ENCODE peak calls at places on chromosome 14, in five cellular contexts. B is HepG2, D is K562, Y is HCT116, L is GM12878. A is an unnamed sample.

GRCh38 chr14:63899953-63900352 is 47.1 kb downstream of the SYNE2 start:
- DNase-seq in B (no peak), Y (no peak), D (no peak), L (no peak), A (no peak)

GRCh38 chr14:21090194-21090939 is 8.1 kb downstream of the ZNF219 start:
- DNase-seq in B (no peak), D (peak), Y (no peak), L (no peak), A (no peak)

GRCh38 chr14:90797919-90798318 is 18.3 kb downstream of the TTC7B start:
- DNase-seq in Y (no peak), B (no peak), L (no peak), D (no peak), A (no peak)

GRCh38 chr14:54627718-54628345 is 60.9 kb downstream of the SAMD4A start:
- DNase-seq in Y (no peak), L (peak), B (no peak), D (no peak), A (no peak)

GRCh38 chr14:102795060-102795925 is 18.0 kb downstream of the TRAF3 start:
- DNase-seq in D (peak), L (no peak), Y (no peak), B (peak), A (peak)

GRCh38 chr14:96790715-96791114 is 6.5 kb upstream of the VRK1 start:
- DNase-seq in Y (no peak), B (no peak), L (no peak), D (no peak), A (no peak)

GRCh38 chr14:29352681-29353080 is 575.0 kb downstream of the PRKD1 start:
- DNase-seq in Y (no peak), L (no peak), B (no peak), D (no peak), A (no peak)

GRCh38 chr14:88352299-88353097 is 29.4 kb upstream of the KCNK10 start:
- DNase-seq in D (no peak), B (no peak), L (no peak), Y (no peak), A (no peak)

GRCh38 chr14:51507556-51508511 is 143.9 kb upstream of the FRMD6 start:
- DNase-seq in Y (no peak), D (no peak), B (no peak), L (no peak), A (no peak)

GRCh38 chr14:94042433-94043091 is 16.4 kb downstream of the OTUB2 start:
- DNase-seq in D (no peak), B (no peak), L (no peak), Y (no peak), A (no peak)

GRCh38 chr14:34340226-34340625 is 121.8 kb downstream of the SPTSSA start:
- DNase-seq in B (no peak), L (no peak), Y (no peak), D (no peak), A (no peak)

GRCh38 chr14:68416156-68416555 is 376.7 kb downstream of the ZFP36L1 start:
- DNase-seq in Y (no peak), L (no peak), B (no peak), D (no peak), A (no peak)

GRCh38 chr14:65575389-65575788 is 162.9 kb downstream of the FUT8 start:
- DNase-seq in Y (no peak), B (no peak), D (no peak), L (no peak), A (no peak)

GRCh38 chr14:29643415-29644206 is 284.0 kb downstream of the PRKD1 start:
- DNase-seq in B (no peak), D (peak), Y (no peak), L (no peak), A (peak)

GRCh38 chr14:54730156-54730961 is 163.4 kb downstream of the SAMD4A start:
- DNase-seq in L (peak), D (no peak), Y (no peak), B (no peak), A (no peak)

GRCh38 chr14:52106853-52107252 is 38.0 kb upstream of the NID2 start:
- DNase-seq in D (no peak), B (no peak), L (no peak), Y (no peak), A (no peak)

GRCh38 chr14:53929871-53930685 is 26.5 kb downstream of the BMP4 start:
- DNase-seq in D (peak), B (no peak), Y (peak), L (no peak), A (no peak)

GRCh38 chr14:91749857-91750256 is 18.0 kb upstream of the CATSPERB start:
- DNase-seq in L (no peak), D (no peak), Y (no peak), B (no peak), A (no peak)

GRCh38 chr14:50792058-50792477 is 38.9 kb downstream of the NIN start:
- DNase-seq in D (no peak), L (no peak), B (no peak), Y (no peak), A (no peak)

GRCh38 chr14:91244501-91244901 is at the start of gene GPR68:
- DNase-seq in D (no peak), B (no peak), L (no peak), Y (no peak), A (no peak)

GRCh38 chr14:51319181-51319597 is 79.1 kb downstream of the TMX1 start:
- DNase-seq in D (no peak), L (no peak), B (no peak), Y (no peak), A (no peak)

GRCh38 chr14:20294636-20295035 is 11.1 kb downstream of the TTC5 start:
- DNase-seq in L (no peak), D (no peak), B (no peak), Y (no peak), A (no peak)

GRCh38 chr14:100041274-100041673 is 23.9 kb upstream of the EVL start:
- DNase-seq in B (no peak), Y (no peak), D (no peak), L (no peak), A (no peak)
- TF ChIP-seq JUND in B (no peak), Y (no peak), D (no peak), L (no peak), A (no peak)

GRCh38 chr14:24054324-24054641 is 2.5 kb downstream of the CARMIL3 start:
- DNase-seq in L (no peak), B (no peak), Y (no peak), D (no peak), A (no peak)

GRCh38 chr14:24052656-24053547 is 1.1 kb downstream of the CARMIL3 start:
- DNase-seq in B (no peak), D (no peak), Y (no peak), L (no peak), A (no peak)

GRCh38 chr14:24053548-24054323 is 1.9 kb downstream of the CARMIL3 start:
- DNase-seq in B (no peak), L (no peak), D (no peak), Y (no peak), A (no peak)

GRCh38 chr14:24051162-24051788 is 534 bp upstream of the CARMIL3 start:
- DNase-seq in Y (no peak), B (no peak), L (no peak), D (peak), A (no peak)

DNA sequence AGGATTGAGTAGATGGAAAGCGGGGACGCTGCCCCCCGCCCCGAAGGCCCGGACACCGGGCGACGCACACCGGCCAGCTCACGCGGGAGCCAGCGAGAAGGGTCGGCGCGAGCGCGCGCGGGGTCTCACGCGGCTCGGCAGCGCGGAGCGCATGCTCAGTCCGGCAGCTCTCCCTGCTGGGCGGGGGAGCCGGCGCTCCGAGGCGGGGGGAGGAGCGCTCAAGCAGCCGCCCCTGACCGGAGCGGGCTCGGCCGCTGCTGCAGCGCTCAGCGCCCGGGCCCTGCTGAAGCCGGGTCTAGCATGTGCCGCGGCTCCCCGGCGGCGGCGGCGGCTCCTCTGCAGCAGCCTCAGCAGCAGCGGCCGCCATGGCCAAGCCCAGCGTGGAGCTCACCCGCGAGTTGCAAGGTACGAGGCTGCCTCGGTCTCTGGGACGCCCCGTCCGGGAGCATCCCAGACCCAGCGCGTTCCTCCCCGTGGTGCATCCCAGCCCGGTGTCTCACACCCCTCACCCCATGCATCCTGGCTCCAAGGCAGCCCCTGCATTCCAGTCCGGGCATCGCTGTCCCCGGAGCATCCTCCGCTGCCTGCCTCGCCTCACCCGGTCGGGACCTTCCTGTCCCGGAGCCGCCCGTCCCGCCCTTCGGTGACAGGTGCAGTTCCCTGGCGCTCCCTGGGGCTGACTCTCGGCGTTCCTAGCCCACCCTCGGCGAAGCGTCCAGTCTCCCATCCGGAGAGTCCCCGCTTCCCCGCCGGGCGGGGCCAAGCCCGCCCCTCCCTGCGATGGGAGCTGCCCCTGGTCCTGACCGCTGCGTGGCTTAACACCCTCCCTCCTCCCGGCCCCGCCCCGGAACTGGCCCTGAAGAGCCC is at the start of gene CARMIL3:
- DNase-seq in L (no peak), Y (no peak), D (peak), B (peak), A (peak)
- TF ChIP-seq JUND in L (no peak), Y (no peak), D (no peak), B (no peak), A (no peak)

GRCh38 chr14:62409909-62410308 is 635.3 kb downstream of the KCNH5 start:
- DNase-seq in D (no peak), Y (no peak), B (no peak), L (no peak), A (no peak)

GRCh38 chr14:62409185-62409584 is 636.1 kb downstream of the KCNH5 start:
- DNase-seq in D (no peak), L (no peak), Y (no peak), B (no peak), A (no peak)
- TF ChIP-seq JUND in D (no peak), L (no peak), Y (no peak), B (no peak), A (no peak)

DNA sequence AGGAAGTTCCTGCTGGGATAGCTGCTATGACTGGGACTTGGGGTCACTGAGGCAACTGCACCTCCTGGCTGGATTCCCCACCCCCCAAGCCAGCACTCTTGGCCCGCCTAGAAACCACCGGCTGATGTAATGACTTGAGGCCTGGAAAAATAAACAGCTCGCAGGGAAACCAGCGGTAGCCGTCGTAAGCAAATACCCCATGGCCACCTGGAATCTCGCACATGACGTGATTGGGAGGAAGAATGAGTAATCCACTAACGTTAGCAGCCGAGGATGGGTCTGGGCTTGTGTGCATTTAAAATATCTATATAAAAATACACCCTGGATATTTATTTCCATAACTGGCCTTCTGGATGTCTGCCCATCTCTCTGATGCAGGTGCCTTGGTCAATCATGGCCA is 120.0 kb downstream of the SMOC1 start:
- DNase-seq in Y (no peak), L (no peak), D (no peak), B (no peak), A (peak)
- TF ChIP-seq JUND in Y (no peak), L (no peak), D (no peak), B (no peak), A (peak)

GRCh38 chr14:77037886-77038511 is 9.5 kb upstream of the IRF2BPL start:
- DNase-seq in D (no peak), Y (no peak), L (no peak), B (no peak), A (no peak)
- TF ChIP-seq JUND in D (no peak), Y (no peak), L (no peak), B (no peak), A (no peak)

GRCh38 chr14:26008290-26008689 is 589.5 kb downstream of the NOVA1 start:
- DNase-seq in D (no peak), Y (no peak), L (no peak), B (no peak), A (peak)
- TF ChIP-seq JUND in D (no peak), Y (no peak), L (no peak), B (no peak), A (no peak)

GRCh38 chr14:106442857-106443256 is 916.5 kb downstream of the TMEM121 start:
- DNase-seq in L (no peak), D (peak), Y (no peak), B (no peak), A (no peak)
- TF ChIP-seq JUND in L (no peak), D (no peak), Y (no peak), B (no peak), A (no peak)

DNA sequence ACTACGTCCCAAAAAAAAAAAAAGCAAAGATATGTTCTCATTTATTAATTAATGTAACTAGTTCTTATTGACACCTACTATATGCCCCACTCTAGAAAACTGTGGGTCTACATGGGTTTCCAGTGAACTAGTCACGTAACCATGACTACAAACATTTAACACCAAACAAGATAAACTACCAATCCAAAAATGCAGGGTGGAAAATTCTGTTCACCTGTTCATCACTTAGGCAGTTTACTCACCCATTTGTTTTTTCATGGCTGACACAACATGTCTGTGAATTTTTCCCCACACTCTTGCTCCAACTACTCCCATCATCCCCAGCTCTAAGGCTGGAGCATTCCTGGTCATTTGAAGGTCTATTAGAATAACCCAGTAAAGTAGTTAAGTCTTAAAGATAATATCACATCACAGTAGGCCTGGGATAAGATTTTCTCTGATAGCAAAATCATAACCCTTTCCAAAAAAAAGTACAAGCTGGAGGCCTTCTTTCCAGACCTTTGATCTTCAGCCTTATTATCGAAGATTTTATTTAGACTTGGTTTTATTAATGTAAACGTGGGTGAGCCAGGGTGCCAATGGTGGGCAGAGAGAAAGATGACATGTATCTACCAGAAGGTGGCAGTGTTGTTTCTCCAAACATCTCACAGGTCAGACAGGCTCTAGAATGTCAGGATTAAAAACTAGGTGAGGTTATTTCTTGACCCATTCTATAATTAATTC is 61.6 kb upstream of the DAAM1 start:
- DNase-seq in Y (peak), B (peak), L (no peak), D (peak), A (peak)
- TF ChIP-seq JUND in Y (no peak), B (no peak), L (no peak), D (no peak), A (no peak)

DNA sequence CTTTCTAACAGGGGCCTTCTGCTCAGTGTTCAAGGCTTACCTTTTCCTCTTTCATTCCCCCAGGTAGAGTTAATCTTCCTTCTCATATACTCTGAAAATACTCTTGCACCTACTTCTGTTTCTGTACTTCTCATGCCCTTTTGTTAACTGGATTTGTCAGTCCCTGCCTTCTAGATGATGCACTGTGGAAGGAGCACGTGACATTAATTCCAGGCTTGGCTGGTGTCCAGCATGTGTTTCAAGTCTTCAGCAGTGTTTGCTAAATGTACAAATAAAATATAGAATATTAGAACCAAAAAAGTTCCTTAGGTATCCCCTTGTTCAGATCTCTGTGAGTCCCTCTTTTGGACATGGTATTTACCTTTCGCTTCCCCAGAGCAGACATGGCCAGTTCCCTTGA is 27.9 kb upstream of the EVL start:
- DNase-seq in D (no peak), Y (no peak), B (no peak), L (no peak), A (no peak)
- TF ChIP-seq JUND in D (no peak), Y (no peak), B (no peak), L (no peak), A (no peak)

DNA sequence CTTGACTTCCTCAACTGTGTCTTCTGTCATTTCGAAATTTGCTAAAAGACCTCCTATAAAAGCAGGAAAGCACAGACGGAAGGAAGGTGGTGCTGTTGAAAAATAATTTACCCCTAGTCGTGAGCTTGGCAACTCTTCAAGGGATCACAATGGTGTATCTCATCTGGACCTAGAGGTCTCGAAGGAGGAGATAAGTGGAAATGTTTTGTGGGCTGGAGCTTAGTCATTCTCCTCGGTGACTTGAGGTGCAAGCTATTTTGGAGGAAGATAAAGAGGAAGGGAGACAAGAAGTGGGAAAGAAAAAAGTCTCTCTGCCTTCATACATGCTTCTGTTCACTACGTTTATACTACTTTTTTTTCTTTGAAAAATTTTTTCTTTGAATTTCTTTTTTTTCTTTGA is 89.9 kb downstream of the FLRT2 start:
- DNase-seq in Y (no peak), B (no peak), D (no peak), L (no peak), A (no peak)
- TF ChIP-seq JUND in Y (no peak), B (no peak), D (no peak), L (no peak), A (no peak)

A was measured in T47D.